ENCODE peak calls at places on chromosome 11, in ten cellular contexts. F is HCEC 1CT; S is COR-L47; V is LoVo; E is activated CD8-positive, alpha-beta memory T cell treated with anti-CD3 and anti-CD28 coated beads, Interleukin-2, amount 50 U/mL, for 48 hours; G is RCC 7860; Q is ELF-1; M is neural crest cell; C is stimulated activated effector memory CD8-positive, alpha-beta T cell treated with anti-CD3 and anti-CD28 coated beads, Interleukin-12 subunit alpha, Interleukin-12 subunit beta, amount 100 ng/mL, for 72 hours; O is sigmoid colon. H is an unnamed sample.

GRCh38 chr11:34147581-34147980 is 42.2 kb downstream of the NAT10 start:
- DNase-seq in Q (no peak), M (no peak), V (no peak), E (no peak), C (no peak), S (no peak), O (peak), F (no peak), G (no peak), H (no peak)

GRCh38 chr11:59894616-59895015 is 16.0 kb downstream of the OOSP3 start:
- DNase-seq in C (no peak), E (no peak), O (no peak), V (no peak), S (no peak), Q (no peak), M (no peak), G (no peak), F (no peak), H (no peak)

GRCh38 chr11:126318642-126319373 is 14.9 kb downstream of the DCPS start:
- DNase-seq in M (no peak), F (peak), G (peak), Q (no peak), C (peak), S (no peak), O (peak), E (peak), V (no peak), H (peak)

GRCh38 chr11:62251698-62252097 is 9.7 kb downstream of the SCGB1D2 start:
- DNase-seq in S (no peak), M (no peak), F (no peak), O (no peak), E (no peak), G (no peak), V (no peak), C (no peak), Q (no peak), H (no peak)

GRCh38 chr11:121611242-121611641 is 158.5 kb upstream of the SORL1-AS1 start:
- DNase-seq in S (peak), E (no peak), C (no peak), F (no peak), G (no peak), V (no peak), M (no peak), O (no peak), Q (no peak), H (no peak)

GRCh38 chr11:77411238-77411637 is 62.7 kb downstream of the PAK1 start:
- DNase-seq in G (no peak), C (no peak), M (peak), E (peak), F (peak), V (peak), O (peak), S (no peak), Q (no peak), H (no peak)

GRCh38 chr11:119047205-119047604 is 9.8 kb downstream of the HYOU1 start:
- DNase-seq in M (no peak), V (no peak), C (no peak), S (no peak), O (no peak), E (no peak), Q (no peak), F (no peak), G (no peak), H (no peak)

GRCh38 chr11:114796954-114797721 is 118.8 kb downstream of the NXPE2 start:
- DNase-seq in S (no peak), Q (no peak), C (no peak), E (no peak), O (no peak), M (no peak), G (peak), F (no peak), V (no peak), H (no peak)

GRCh38 chr11:72418834-72419560 is 15.3 kb downstream of the CLPB start:
- DNase-seq in G (no peak), Q (no peak), C (no peak), O (peak), V (no peak), F (no peak), E (no peak), M (no peak), S (no peak), H (no peak)

GRCh38 chr11:116724813-116725212 is 48.0 kb downstream of the BUD13 start:
- DNase-seq in M (no peak), E (no peak), O (no peak), V (no peak), G (no peak), F (no peak), C (no peak), S (no peak), Q (no peak), H (no peak)

GRCh38 chr11:124311269-124311668 is 2.5 kb downstream of the OR8D1 start:
- DNase-seq in C (no peak), Q (no peak), S (no peak), F (no peak), M (no peak), V (no peak), O (no peak), G (no peak), E (no peak), H (no peak)

GRCh38 chr11:117842131-117842941 is 17.8 kb upstream of the FXYD2 start:
- DNase-seq in C (no peak), M (no peak), S (no peak), F (no peak), Q (no peak), E (peak), O (peak), V (no peak), G (no peak), H (no peak)

GRCh38 chr11:93542753-93543246 is 391 bp downstream of the SMCO4 start:
- DNase-seq in E (peak), M (peak), S (no peak), O (peak), C (peak), Q (no peak), V (no peak), G (no peak), F (no peak), H (no peak)

GRCh38 chr11:8746575-8746974 is 64.0 kb downstream of the RPL27A start:
- DNase-seq in V (no peak), Q (no peak), M (no peak), E (no peak), C (no peak), O (no peak), G (no peak), S (no peak), F (no peak), H (no peak)

GRCh38 chr11:132301465-132301864 is 931.0 kb downstream of the NTM start:
- DNase-seq in V (no peak), C (no peak), F (no peak), E (no peak), G (no peak), Q (no peak), M (no peak), O (no peak), S (no peak), H (no peak)

GRCh38 chr11:1693327-1694063 is 3.5 kb upstream of the KRTAP5-6 start:
- DNase-seq in Q (peak), S (peak), V (peak), F (peak), M (peak), O (peak), C (peak), G (peak), E (peak), H (no peak)

GRCh38 chr11:4626207-4627105 is 10.8 kb upstream of the OR51D1 start:
- DNase-seq in V (peak), O (peak), E (peak), C (peak), Q (peak), S (peak), F (peak), G (peak), M (peak), H (no peak)

GRCh38 chr11:117300301-117300700 is 9.2 kb downstream of the BACE1-AS start:
- DNase-seq in S (no peak), Q (peak), V (no peak), E (no peak), C (no peak), F (no peak), G (no peak), M (peak), O (peak), H (no peak)

GRCh38 chr11:132278801-132279574 is 908.6 kb downstream of the NTM start:
- DNase-seq in S (peak), O (no peak), Q (no peak), F (peak), V (peak), E (no peak), C (no peak), G (peak), M (peak), H (no peak)

GRCh38 chr11:119382101-119382500 is 611 bp upstream of the USP2 start:
- DNase-seq in C (no peak), S (no peak), E (no peak), M (no peak), V (no peak), O (no peak), F (no peak), G (no peak), Q (no peak), H (no peak)

GRCh38 chr11:69899957-69900821 is 81.0 kb upstream of the FGF3 start:
- DNase-seq in E (no peak), O (no peak), C (no peak), M (no peak), V (peak), S (no peak), F (no peak), G (peak), Q (no peak), H (peak)